ENCODE peak calls at places on chromosomes 1 and 21, in nine cellular contexts. N is psoas muscle; W is HEK293T; Z is effector CD4-positive, alpha-beta T cell; F is WTC11; H is tibial nerve; E is omental fat pad; S is iPS DF 19.7; U is NCI-H1105 treated with DMSO at 0.1 percent for 48 hours. B is an unnamed sample.
A peak's percentile ranks its signal among the peaks of the same experiment; 100 is the strongest.

GRCh38 chr1:20233866-20234265 is 47.5 kb upstream of the PLA2G2C start:
- DNase-seq in N (no peak), W (no peak), Z (no peak), F (no peak), H (no peak), E (no peak), S (no peak), U (peak; percentile 23), B (no peak)

GRCh38 chr1:205375816-205376545 is 19.3 kb upstream of the KLHDC8A start:
- DNase-seq in N (no peak), W (peak; percentile 69), Z (no peak), F (peak; percentile 30), H (no peak), E (no peak), S (no peak), U (peak; percentile 19), B (peak; percentile 36)

GRCh38 chr1:43313771-43314170 is 13.0 kb downstream of the TIE1 start:
- DNase-seq in N (no peak), W (no peak), Z (no peak), F (no peak), H (no peak), E (no peak), S (no peak), U (no peak), B (no peak)

GRCh38 chr1:19672237-19672636 is 7.6 kb downstream of the HTR6 start:
- DNase-seq in N (no peak), W (no peak), Z (no peak), F (no peak), H (no peak), E (no peak), S (no peak), U (no peak), B (no peak)

GRCh38 chr1:17419626-17420328 is 19.7 kb downstream of the RCC2 start:
- DNase-seq in N (peak; percentile 73), W (peak; percentile 89), Z (peak; percentile 66), F (peak; percentile 88), H (peak; percentile 56), E (peak; percentile 34), S (peak; percentile 78), U (no peak), B (peak; percentile 84)

GRCh38 chr1:62362952-62363325 is 43.7 kb upstream of the KANK4 start:
- DNase-seq in N (no peak), W (no peak), Z (no peak), F (no peak), H (no peak), E (no peak), S (no peak), U (no peak), B (no peak)

GRCh38 chr1:206847946-206848345 is 17.5 kb upstream of the IL20 start:
- DNase-seq in N (no peak), W (no peak), Z (no peak), F (no peak), H (no peak), E (no peak), S (no peak), U (no peak), B (no peak)

GRCh38 chr1:10122926-10123325 is 87.4 kb upstream of the KIF1B start:
- DNase-seq in N (no peak), W (no peak), Z (no peak), F (no peak), H (no peak), E (no peak), S (no peak), U (no peak), B (no peak)

GRCh38 chr1:155173478-155174333 is at the start of gene TRIM46:
- DNase-seq in N (no peak), W (peak; percentile 67), Z (peak; percentile 46), F (peak; percentile 79), H (no peak), E (no peak), S (no peak), U (peak; percentile 58), B (peak; percentile 59)

GRCh38 chr1:220852408-220852807 is 26.8 kb upstream of the HLX start:
- DNase-seq in N (no peak), W (no peak), Z (no peak), F (no peak), H (no peak), E (no peak), S (no peak), U (no peak), B (no peak)

GRCh38 chr1:154327466-154328317 is 2.4 kb downstream of the ATP8B2 start:
- DNase-seq in N (no peak), W (no peak), Z (no peak), F (no peak), H (no peak), E (no peak), S (no peak), U (peak; percentile 54), B (no peak)

GRCh38 chr1:55696181-55696580 is 481.0 kb upstream of the USP24 start:
- DNase-seq in N (peak; percentile 43), W (no peak), Z (no peak), F (no peak), H (no peak), E (no peak), S (no peak), U (no peak), B (no peak)

GRCh38 chr1:37476460-37477197 is 2.2 kb downstream of the ZC3H12A start:
- DNase-seq in N (peak; percentile 80), W (no peak), Z (no peak), F (no peak), H (no peak), E (no peak), S (no peak), U (no peak), B (no peak)

GRCh38 chr1:220226752-220227151 is 45.5 kb downstream of the RAB3GAP2 start:
- DNase-seq in N (no peak), W (no peak), Z (no peak), F (no peak), H (no peak), E (no peak), S (no peak), U (no peak), B (no peak)

GRCh38 chr1:10398278-10398733 is 558 bp upstream of the PGD start:
- DNase-seq in N (no peak), W (no peak), Z (no peak), F (no peak), H (no peak), E (no peak), S (no peak), U (no peak), B (no peak)

GRCh38 chr1:31991202-31991601 is 22.5 kb upstream of the KHDRBS1 start:
- DNase-seq in N (no peak), W (no peak), Z (no peak), F (no peak), H (no peak), E (no peak), S (no peak), U (no peak), B (no peak)

GRCh38 chr1:28675921-28676257 is 7.3 kb downstream of the GMEB1 start:
- DNase-seq in N (no peak), W (no peak), Z (no peak), F (no peak), H (no peak), E (no peak), S (no peak), U (no peak), B (no peak)

GRCh38 chr21:46094401-46095105 is 3.4 kb upstream of the COL6A2 start:
- DNase-seq in N (no peak), W (no peak), Z (no peak), F (no peak), H (no peak), E (peak; percentile 6), S (no peak), U (no peak), B (no peak)

GRCh38 chr1:151859814-151860405 is 6.4 kb upstream of the THEM5 start:
- DNase-seq in N (no peak), W (no peak), Z (no peak), F (no peak), H (no peak), E (no peak), S (no peak), U (no peak), B (no peak)

GRCh38 chr1:161068306-161069200 is 1.1 kb downstream of the ARHGAP30 start:
- DNase-seq in N (peak; percentile 61), W (no peak), Z (peak; percentile 72), F (no peak), H (no peak), E (no peak), S (no peak), U (no peak), B (no peak)

GRCh38 chr1:87174726-87175237 is 153.9 kb upstream of the LMO4 start:
- DNase-seq in N (no peak), W (no peak), Z (no peak), F (no peak), H (no peak), E (no peak), S (no peak), U (no peak), B (no peak)

GRCh38 chr1:145982010-145982723 is 14.2 kb downstream of the TXNIP start:
- DNase-seq in N (no peak), W (no peak), Z (no peak), F (no peak), H (no peak), E (no peak), S (no peak), U (no peak), B (no peak)

GRCh38 chr21:41579692-41580091 is 71.7 kb upstream of the TMPRSS2 start:
- DNase-seq in N (no peak), W (no peak), Z (no peak), F (no peak), H (no peak), E (no peak), S (no peak), U (no peak), B (no peak)

GRCh38 chr21:29372063-29372802 is 73.5 kb downstream of the BACH1 start:
- DNase-seq in N (no peak), W (peak; percentile 77), Z (peak; percentile 60), F (peak; percentile 24), H (no peak), E (no peak), S (peak; percentile 50), U (peak; percentile 84), B (peak; percentile 50)

GRCh38 chr1:7491818-7492173 is 279.3 kb upstream of the VAMP3 start:
- DNase-seq in N (no peak), W (no peak), Z (no peak), F (no peak), H (no peak), E (no peak), S (no peak), U (no peak), B (no peak)

GRCh38 chr1:224852901-224853568 is 76.4 kb upstream of the DNAH14 start:
- DNase-seq in N (no peak), W (peak; percentile 62), Z (no peak), F (no peak), H (no peak), E (no peak), S (no peak), U (peak; percentile 37), B (no peak)

GRCh38 chr1:211944733-211945500 is 90.4 kb downstream of the INTS7 start:
- DNase-seq in N (no peak), W (no peak), Z (no peak), F (peak; percentile 55), H (no peak), E (no peak), S (no peak), U (no peak), B (peak; percentile 18)

GRCh38 chr1:153127296-153127695 is 14.0 kb upstream of the SPRR2F start:
- DNase-seq in N (no peak), W (no peak), Z (no peak), F (no peak), H (no peak), E (no peak), S (no peak), U (no peak), B (no peak)

GRCh38 chr1:24411963-24412362 is 1.6 kb downstream of the STPG1 start:
- DNase-seq in N (no peak), W (no peak), Z (no peak), F (no peak), H (no peak), E (no peak), S (no peak), U (no peak), B (no peak)

GRCh38 chr1:246677842-246678241 is 46.4 kb upstream of the SCCPDH start:
- DNase-seq in N (no peak), W (no peak), Z (no peak), F (no peak), H (no peak), E (no peak), S (no peak), U (no peak), B (peak; percentile 28)

GRCh38 chr1:23704834-23705495 is 13.4 kb downstream of the RPL11 start:
- DNase-seq in N (no peak), W (no peak), Z (no peak), F (no peak), H (no peak), E (no peak), S (no peak), U (no peak), B (no peak)